ENCODE peak calls at places on chromosomes 13 and 19, in seven cellular contexts. A is SW480, M is GM23338, L is brain pericyte, V is right cardiac atrium, T is glutamatergic neuron, S is BE2C. D is an unnamed sample.

GRCh38 chr13:67101730-67102467 is 128.2 kb downstream of the PCDH9 start:
- DNase-seq in T (no peak), M (no peak), A (no peak), S (no peak), L (no peak), V (no peak), D (no peak)

GRCh38 chr13:109331898-109332297 is 454.5 kb downstream of the IRS2 start:
- DNase-seq in M (peak), S (peak), V (no peak), L (peak), A (peak), T (no peak), D (no peak)

GRCh38 chr19:44803442-44804428 is 5.2 kb upstream of the BCAM start:
- DNase-seq in T (no peak), A (peak), V (no peak), L (no peak), S (no peak), M (no peak), D (no peak)

GRCh38 chr19:43524922-43525835 is 1.8 kb downstream of the ETHE1 start:
- DNase-seq in M (peak), A (peak), S (no peak), T (no peak), L (no peak), V (peak), D (peak)

GRCh38 chr19:12784871-12785430 is 6.3 kb upstream of the JUNB start:
- DNase-seq in M (no peak), S (peak), T (no peak), V (no peak), A (peak), L (no peak), D (no peak)

GRCh38 chr13:27455331-27455855 is 5.0 kb upstream of the MTIF3 start:
- DNase-seq in V (no peak), S (no peak), A (peak), T (no peak), M (peak), L (no peak), D (no peak)

GRCh38 chr19:2967972-2968371 is 9.4 kb upstream of the TLE6 start:
- DNase-seq in M (no peak), T (no peak), A (no peak), S (no peak), V (no peak), L (no peak), D (no peak)

GRCh38 chr19:10284641-10285278 is 2.0 kb upstream of the ICAM4 start:
- DNase-seq in M (no peak), A (no peak), L (no peak), V (no peak), T (no peak), S (no peak), D (no peak)

GRCh38 chr19:54100560-54100959 is at the start of gene OSCAR:
- DNase-seq in M (no peak), A (peak), T (no peak), V (peak), S (peak), L (no peak), D (no peak)

GRCh38 chr13:97141564-97142005 is 80.5 kb upstream of the MBNL2 start:
- DNase-seq in A (peak), T (no peak), V (no peak), S (peak), L (no peak), M (peak), D (peak)

GRCh38 chr13:29369060-29369743 is 226.3 kb downstream of the SLC7A1 start:
- DNase-seq in S (peak), L (no peak), V (no peak), A (peak), T (no peak), M (peak), D (no peak)

GRCh38 chr19:18317998-18318800 is 4.7 kb downstream of the LSM4 start:
- DNase-seq in M (no peak), V (peak), S (peak), A (no peak), T (no peak), L (no peak), D (no peak)

GRCh38 chr19:57559008-57559403 is 657 bp downstream of the ZNF550 start:
- DNase-seq in T (peak), A (no peak), L (no peak), V (peak), M (peak), S (peak), D (peak)

GRCh38 chr19:1221141-1221903 is 15.7 kb downstream of the STK11 start:
- DNase-seq in A (no peak), V (peak), S (peak), T (peak), M (no peak), L (no peak), D (no peak)

GRCh38 chr13:109727251-109727650 is 59.1 kb downstream of the IRS2 start:
- DNase-seq in V (no peak), T (no peak), M (no peak), S (no peak), L (no peak), A (no peak), D (no peak)

GRCh38 chr19:39070888-39071287 is 13.3 kb upstream of the ACP7 start:
- DNase-seq in T (no peak), S (no peak), L (no peak), A (no peak), M (no peak), V (no peak), D (peak)

GRCh38 chr13:30978981-30979956 is 46.8 kb downstream of the TEX26 start:
- DNase-seq in T (peak), L (no peak), A (no peak), V (peak), S (peak), M (peak), D (peak)

GRCh38 chr13:31119966-31120733 is 41.6 kb downstream of the HSPH1 start:
- DNase-seq in L (no peak), V (no peak), M (peak), T (no peak), A (no peak), S (no peak), D (peak)

GRCh38 chr19:2391118-2391725 is 31.2 kb downstream of the TMPRSS9 start:
- DNase-seq in L (peak), M (peak), A (peak), T (no peak), S (no peak), V (no peak), D (no peak)

GRCh38 chr13:114067886-114068722 is 64.3 kb downstream of the RASA3 start:
- DNase-seq in V (peak), S (no peak), T (no peak), M (no peak), A (no peak), L (no peak), D (no peak)

GRCh38 chr13:72565893-72566292 is 161.5 kb downstream of the MZT1 start:
- DNase-seq in L (no peak), T (no peak), S (peak), M (peak), V (no peak), A (peak), D (no peak)

D was measured in islet precursor cell.